ENCODE peak calls at places on chromosome 2, in five cellular contexts. Z, U, D, G and R are unnamed samples.

GRCh38 chr2:134217924-134218323 is 35.9 kb upstream of the MGAT5 start:
- DNase-seq in Z (no peak), U (peak), D (no peak), G (peak), R (no peak)

GRCh38 chr2:182542501-182543258 is 115.8 kb upstream of the PDE1A start:
- DNase-seq in Z (no peak), U (peak), D (no peak), G (no peak), R (no peak)

GRCh38 chr2:216765810-216766259 is 70.5 kb upstream of the IGFBP5 start:
- DNase-seq in Z (peak), U (peak), D (peak), G (no peak), R (peak)

GRCh38 chr2:218281449-218281848 is 10.9 kb downstream of the TMBIM1 start:
- DNase-seq in Z (no peak), U (no peak), D (no peak), G (peak), R (no peak)

GRCh38 chr2:230956827-230957755 is 32.0 kb upstream of the GPR55 start:
- DNase-seq in Z (peak), U (peak), D (no peak), G (peak), R (peak)

GRCh38 chr2:190718652-190719526 is 70.0 kb downstream of the NAB1 start:
- DNase-seq in Z (no peak), U (peak), D (peak), G (peak), R (no peak)

GRCh38 chr2:165793779-165794519 is at the start of gene GALNT3:
- DNase-seq in Z (peak), U (peak), D (peak), G (peak), R (peak)

GRCh38 chr2:204483497-204484164 is 61.6 kb upstream of the PARD3B start:
- DNase-seq in Z (no peak), U (peak), D (no peak), G (no peak), R (no peak)

DNA sequence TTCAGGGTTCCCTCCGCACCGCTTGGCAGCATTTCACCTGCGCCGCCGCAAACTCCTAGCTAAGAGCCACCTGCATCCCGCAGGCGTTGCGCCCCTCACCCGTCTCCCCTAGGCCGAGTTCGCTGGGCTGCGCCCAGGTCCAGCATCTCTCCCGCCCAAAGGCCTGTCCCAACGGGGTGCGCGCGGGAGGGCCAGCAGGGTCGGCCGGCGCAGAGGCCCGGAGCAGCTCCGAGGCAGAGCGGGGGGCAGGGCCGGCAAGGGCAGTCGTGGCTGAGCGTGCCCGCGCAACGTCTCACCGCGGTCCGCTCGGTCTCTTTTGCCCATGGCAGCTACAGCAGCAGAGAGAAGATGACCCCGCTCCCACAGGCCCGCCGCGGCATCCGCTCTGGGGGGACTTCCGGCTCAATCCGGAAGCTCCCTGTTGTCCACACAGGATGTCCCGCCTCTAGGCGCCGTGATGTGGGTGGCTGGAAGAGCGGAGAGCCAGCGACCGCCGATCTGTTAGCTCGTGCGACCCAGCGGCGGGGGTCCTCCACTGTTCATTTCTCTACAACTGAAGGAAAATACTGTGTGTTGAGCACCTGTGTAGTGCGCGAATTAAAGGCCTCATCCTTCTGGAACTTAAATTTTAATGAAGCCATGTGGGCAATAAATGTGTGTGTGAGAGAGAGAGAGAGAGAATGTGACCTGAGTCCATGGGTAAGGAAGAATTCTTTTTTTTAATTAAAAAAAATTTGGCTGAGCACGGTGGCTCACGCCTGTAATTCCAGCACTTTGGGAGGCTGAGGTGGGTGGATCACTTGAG is at the start of gene ERCC3:
- DNase-seq in Z (peak), U (peak), D (peak), G (peak), R (peak)
- H2BK120ac ChIP-seq in Z (peak), U (peak), D (no peak), G (peak), R (no peak)

DNA sequence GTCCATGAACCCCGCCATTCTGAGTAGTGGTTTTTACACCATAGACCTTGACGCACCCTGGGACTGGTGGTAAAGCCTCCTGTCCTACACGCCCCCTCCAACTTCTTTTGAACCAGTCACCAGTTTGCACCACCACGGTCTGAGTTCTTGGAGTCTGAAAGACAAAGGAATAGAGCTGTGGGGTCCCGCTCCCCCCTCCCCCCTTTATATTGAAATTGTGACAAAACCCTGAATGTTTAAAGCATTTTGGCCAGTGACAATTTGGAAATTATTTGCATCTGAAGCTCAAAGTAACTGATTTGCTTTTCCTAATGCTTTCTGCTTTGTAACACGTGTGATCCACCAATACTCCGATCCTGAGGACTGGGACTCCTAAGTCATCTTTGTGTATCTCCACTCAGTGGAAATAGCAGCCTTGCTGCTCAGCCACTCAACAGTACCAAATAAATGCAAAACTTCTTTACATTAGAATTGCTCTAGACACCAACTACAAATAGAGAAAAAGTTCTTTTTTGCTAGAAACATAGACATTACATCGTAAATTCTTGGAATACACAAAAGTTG is 768 bp upstream of the SRSF7 start:
- DNase-seq in Z (no peak), U (no peak), D (no peak), G (no peak), R (peak)
- H2BK5ac ChIP-seq in Z (no peak), U (no peak), D (peak), G (peak), R (peak)

DNA sequence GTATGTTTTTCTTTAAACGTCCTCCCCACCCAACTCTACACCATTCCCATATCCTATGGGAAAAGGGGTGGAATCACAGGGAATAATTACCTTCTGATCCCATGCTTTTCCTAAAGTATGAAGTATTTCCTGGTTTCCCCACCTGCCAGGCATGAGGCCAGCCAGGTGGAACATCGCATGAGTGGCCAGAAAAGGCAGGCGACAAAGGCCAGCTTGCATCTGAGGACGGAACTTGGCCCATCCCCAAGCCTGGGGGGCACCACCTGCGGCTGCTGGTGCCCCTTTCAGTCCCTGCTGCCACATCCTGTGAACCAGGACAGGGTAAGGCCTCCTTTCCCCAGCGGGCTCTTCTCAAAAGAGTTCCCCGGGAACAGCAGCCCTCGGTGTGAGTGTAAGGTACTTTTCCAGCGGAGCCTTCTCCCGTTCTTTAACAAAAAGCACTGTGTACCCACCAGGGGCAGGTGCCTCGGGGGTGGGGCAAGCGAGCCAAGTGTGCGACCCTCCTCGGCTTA is 1.2 kb upstream of the ERFE start:
- DNase-seq in Z (no peak), U (no peak), D (no peak), G (no peak), R (no peak)
- H2BK12ac ChIP-seq in Z (no peak), U (no peak), D (no peak), G (no peak), R (peak)

DNA sequence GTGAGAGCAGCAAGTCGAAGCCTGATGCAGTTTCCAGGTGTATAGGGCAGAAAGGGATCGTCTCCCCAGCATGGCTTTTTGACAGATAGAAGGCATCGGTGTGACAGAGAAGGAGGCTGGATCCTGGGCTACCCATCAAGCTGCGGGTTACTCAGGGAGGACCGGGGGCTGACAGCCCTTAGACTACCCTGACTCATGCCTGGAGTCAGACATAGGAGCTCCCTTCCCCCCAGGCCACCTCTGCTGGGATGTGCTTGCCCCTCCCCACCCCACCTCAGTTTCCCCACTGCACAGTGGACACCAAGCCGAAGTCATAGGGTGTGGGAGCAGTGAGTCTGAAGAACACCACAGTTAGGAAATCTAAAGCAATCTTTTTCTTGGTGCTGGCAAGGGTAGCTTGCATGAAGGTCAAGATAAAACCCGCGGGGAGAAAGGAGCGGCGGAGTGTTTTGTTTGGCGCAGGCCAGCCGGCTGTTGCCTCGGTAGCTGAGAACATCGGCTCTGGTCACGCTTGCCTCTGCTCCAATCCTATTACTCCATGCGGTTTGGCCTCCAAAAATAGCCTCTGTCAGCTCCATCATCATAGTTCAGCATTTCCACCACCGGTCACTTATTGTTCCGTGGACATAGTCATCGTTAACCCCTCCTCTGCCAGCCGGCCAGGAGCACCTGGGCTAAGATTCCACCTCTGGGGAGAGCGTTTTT is 169.2 kb upstream of the GLI2 start:
- DNase-seq in Z (no peak), U (no peak), D (no peak), G (no peak), R (no peak)
- H2BK120ac ChIP-seq in Z (no peak), U (no peak), D (no peak), G (no peak), R (no peak)

DNA sequence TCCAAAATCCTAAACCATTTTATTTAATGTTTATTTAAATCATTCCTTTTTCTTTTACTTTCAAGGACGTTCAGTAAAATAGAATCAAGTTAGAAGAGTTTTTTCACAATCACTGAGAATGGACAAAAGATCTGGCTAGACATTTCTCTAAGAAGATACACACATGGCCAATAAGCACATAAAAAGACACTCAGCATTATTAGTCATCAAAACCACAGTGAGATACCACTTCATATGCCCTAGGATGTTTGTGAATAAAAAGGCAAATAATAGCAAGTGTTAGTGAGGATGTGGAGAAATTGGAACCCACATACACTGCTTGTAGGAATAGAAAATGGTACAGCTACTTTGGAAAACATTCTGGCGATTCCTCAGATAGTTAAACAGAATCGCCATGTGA is 76.1 kb downstream of the RHBDD1 start:
- DNase-seq in Z (no peak), U (peak), D (no peak), G (no peak), R (no peak)
- H2BK5ac ChIP-seq in Z (no peak), U (no peak), D (no peak), G (no peak), R (no peak)